ENCODE peak calls at places on chromosomes 5 and 9, in seven cellular contexts. One of them, this sample, is unnamed.

GRCh38 chr5:158711927-158712529 is 387.7 kb downstream of the EBF1 start:
- DNase-seq in body of pancreas: no peak
- DNase-seq in PC-9: no peak
- DNase-seq in A673: no peak
- DNase-seq in H1: no peak
- DNase-seq in uterus: no peak
- DNase-seq in fibroblast of lung: no peak
- DNase-seq in this sample: no peak

GRCh38 chr9:128838338-128838737 is 8.7 kb upstream of the SPOUT1 start:
- DNase-seq in body of pancreas: no peak
- DNase-seq in PC-9: no peak
- DNase-seq in A673: no peak
- DNase-seq in H1: no peak
- DNase-seq in uterus: no peak
- DNase-seq in fibroblast of lung: no peak
- DNase-seq in this sample: peak; percentile 17

GRCh38 chr9:90433398-90433890 is 209.2 kb downstream of the DIRAS2 start:
- DNase-seq in body of pancreas: peak; percentile 28
- DNase-seq in PC-9: peak; percentile 93
- DNase-seq in A673: peak; percentile 58
- DNase-seq in H1: peak; percentile 80
- DNase-seq in uterus: no peak
- DNase-seq in fibroblast of lung: peak; percentile 35
- DNase-seq in this sample: no peak

GRCh38 chr5:128446-128845 is 36.5 kb downstream of the PLEKHG4B start:
- DNase-seq in body of pancreas: no peak
- DNase-seq in PC-9: no peak
- DNase-seq in A673: no peak
- DNase-seq in H1: no peak
- DNase-seq in uterus: no peak
- DNase-seq in fibroblast of lung: peak; percentile 33
- DNase-seq in this sample: no peak

GRCh38 chr9:87711857-87712800 is 13.8 kb upstream of the CTSL start:
- DNase-seq in body of pancreas: no peak
- DNase-seq in PC-9: no peak
- DNase-seq in A673: peak; percentile 44
- DNase-seq in H1: no peak
- DNase-seq in uterus: no peak
- DNase-seq in fibroblast of lung: peak; percentile 76
- DNase-seq in this sample: no peak

GRCh38 chr5:159017787-159018186 is 81.9 kb downstream of the EBF1 start:
- DNase-seq in body of pancreas: no peak
- DNase-seq in PC-9: no peak
- DNase-seq in A673: peak; percentile 87
- DNase-seq in H1: no peak
- DNase-seq in uterus: peak; percentile 76
- DNase-seq in fibroblast of lung: peak; percentile 81
- DNase-seq in this sample: no peak

GRCh38 chr9:96852676-96853075 is 1.6 kb downstream of the ZNF782 start:
- DNase-seq in body of pancreas: no peak
- DNase-seq in PC-9: no peak
- DNase-seq in A673: no peak
- DNase-seq in H1: no peak
- DNase-seq in uterus: no peak
- DNase-seq in fibroblast of lung: peak; percentile 41
- DNase-seq in this sample: no peak

GRCh38 chr5:172114875-172115422 is 73.1 kb downstream of the STK10 start:
- DNase-seq in body of pancreas: peak; percentile 17
- DNase-seq in PC-9: no peak
- DNase-seq in A673: no peak
- DNase-seq in H1: no peak
- DNase-seq in uterus: no peak
- DNase-seq in fibroblast of lung: no peak
- DNase-seq in this sample: peak; percentile 46

GRCh38 chr9:116115731-116116353 is 37.7 kb upstream of the PAPPA start:
- DNase-seq in body of pancreas: no peak
- DNase-seq in PC-9: no peak
- DNase-seq in A673: no peak
- DNase-seq in H1: no peak
- DNase-seq in uterus: no peak
- DNase-seq in fibroblast of lung: peak; percentile 82
- DNase-seq in this sample: no peak

GRCh38 chr5:111537153-111538024 is 25.1 kb upstream of the STARD4 start:
- DNase-seq in body of pancreas: no peak
- DNase-seq in PC-9: no peak
- DNase-seq in A673: no peak
- DNase-seq in H1: no peak
- DNase-seq in uterus: no peak
- DNase-seq in fibroblast of lung: peak; percentile 18
- DNase-seq in this sample: no peak

GRCh38 chr9:38142201-38142600 is 73.2 kb upstream of the SHB start:
- DNase-seq in body of pancreas: no peak
- DNase-seq in PC-9: no peak
- DNase-seq in A673: no peak
- DNase-seq in H1: no peak
- DNase-seq in uterus: no peak
- DNase-seq in fibroblast of lung: peak; percentile 85
- DNase-seq in this sample: no peak

GRCh38 chr5:133091034-133091433 is 39.2 kb downstream of the HSPA4 start:
- DNase-seq in body of pancreas: no peak
- DNase-seq in PC-9: no peak
- DNase-seq in A673: no peak
- DNase-seq in H1: no peak
- DNase-seq in uterus: no peak
- DNase-seq in fibroblast of lung: no peak
- DNase-seq in this sample: no peak

GRCh38 chr9:136582977-136583735 is 37.3 kb upstream of the NOTCH1 start:
- DNase-seq in body of pancreas: no peak
- DNase-seq in PC-9: no peak
- DNase-seq in A673: no peak
- DNase-seq in H1: no peak
- DNase-seq in uterus: no peak
- DNase-seq in fibroblast of lung: no peak
- DNase-seq in this sample: peak; percentile 42

GRCh38 chr9:126933334-126933980 is 18.9 kb downstream of the RALGPS1 start:
- DNase-seq in body of pancreas: no peak
- DNase-seq in PC-9: no peak
- DNase-seq in A673: no peak
- DNase-seq in H1: no peak
- DNase-seq in uterus: no peak
- DNase-seq in fibroblast of lung: no peak
- DNase-seq in this sample: no peak

GRCh38 chr9:17219261-17219660 is 84.4 kb downstream of the CNTLN start:
- DNase-seq in body of pancreas: no peak
- DNase-seq in PC-9: no peak
- DNase-seq in A673: no peak
- DNase-seq in H1: no peak
- DNase-seq in uterus: no peak
- DNase-seq in fibroblast of lung: peak; percentile 3
- DNase-seq in this sample: no peak

GRCh38 chr9:113523421-113524141 is 60.1 kb downstream of the RGS3 start:
- DNase-seq in body of pancreas: no peak
- DNase-seq in PC-9: no peak
- DNase-seq in A673: no peak
- DNase-seq in H1: no peak
- DNase-seq in uterus: no peak
- DNase-seq in fibroblast of lung: peak; percentile 12
- DNase-seq in this sample: peak; percentile 70

GRCh38 chr9:117121331-117121730 is 293.5 kb downstream of the ASTN2 start:
- DNase-seq in body of pancreas: no peak
- DNase-seq in PC-9: no peak
- DNase-seq in A673: no peak
- DNase-seq in H1: no peak
- DNase-seq in uterus: no peak
- DNase-seq in fibroblast of lung: no peak
- DNase-seq in this sample: no peak

GRCh38 chr5:179783128-179783527 is 10.7 kb upstream of the LTC4S start:
- DNase-seq in body of pancreas: no peak
- DNase-seq in PC-9: no peak
- DNase-seq in A673: no peak
- DNase-seq in H1: no peak
- DNase-seq in uterus: no peak
- DNase-seq in fibroblast of lung: no peak
- DNase-seq in this sample: no peak
- H3K4me1 ChIP-seq in body of pancreas: no peaks in the 10 kb centered on the region
- H3K4me1 ChIP-seq in PC-9: no peaks in the 10 kb centered on the region
- H3K4me1 ChIP-seq in A673: no peaks in the 10 kb centered on the region
- H3K4me1 ChIP-seq in H1: no peaks in the 10 kb centered on the region
- H3K4me1 ChIP-seq in uterus: no peaks in the 10 kb centered on the region
- H3K4me1 ChIP-seq in fibroblast of lung: no peaks in the 10 kb centered on the region
- H3K4me1 ChIP-seq in this sample: no peaks in the 10 kb centered on the region

GRCh38 chr9:120860083-120860482 is 16.9 kb downstream of the PHF19 start:
- DNase-seq in body of pancreas: no peak
- DNase-seq in PC-9: no peak
- DNase-seq in A673: no peak
- DNase-seq in H1: no peak
- DNase-seq in uterus: no peak
- DNase-seq in fibroblast of lung: no peak
- DNase-seq in this sample: no peak
- H3K4me3 ChIP-seq in body of pancreas: no peak overlapping the region
- H3K4me3 ChIP-seq in PC-9: no peak overlapping the region
- H3K4me3 ChIP-seq in A673: no peak overlapping the region
- H3K4me3 ChIP-seq in H1: no peak overlapping the region
- H3K4me3 ChIP-seq in uterus: no peak overlapping the region
- H3K4me3 ChIP-seq in fibroblast of lung: no peak overlapping the region
- H3K4me3 ChIP-seq in this sample: no peak overlapping the region

DNA sequence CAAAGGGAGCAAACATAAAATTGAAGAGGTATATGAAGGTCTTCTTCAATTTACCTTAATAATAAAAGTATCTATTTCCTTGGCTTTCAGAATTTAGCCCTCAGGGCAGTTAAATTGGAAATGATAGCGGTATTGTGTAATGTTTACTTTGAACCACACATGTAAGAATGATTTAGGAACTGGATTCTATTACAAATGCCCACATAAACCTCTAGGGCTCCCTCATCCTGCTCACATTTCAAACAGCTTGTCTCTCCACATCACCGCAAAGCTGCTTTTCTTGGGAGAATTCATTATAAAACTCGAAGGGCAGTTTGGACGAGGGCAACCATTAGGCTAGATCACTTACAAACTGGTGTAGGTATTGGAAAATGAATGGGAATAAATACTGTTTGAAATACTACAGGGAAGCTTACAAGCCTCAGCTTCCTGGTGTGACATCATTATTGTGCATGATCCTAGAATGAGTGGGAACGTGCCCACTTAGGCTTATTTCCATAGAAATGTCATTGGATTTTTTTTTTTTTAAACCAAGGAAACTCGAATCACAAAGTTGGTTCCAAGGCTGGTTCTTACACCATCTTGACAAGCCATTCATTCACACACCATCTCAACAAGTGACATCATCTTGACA is 47.3 kb downstream of the MTRR start:
- DNase-seq in body of pancreas: no peak
- DNase-seq in PC-9: no peak
- DNase-seq in A673: no peak
- DNase-seq in H1: no peak
- DNase-seq in uterus: no peak
- DNase-seq in fibroblast of lung: peak; percentile 19
- DNase-seq in this sample: no peak
- TF ChIP-seq CTCF in body of pancreas: no peak
- TF ChIP-seq CTCF in PC-9: no peak
- TF ChIP-seq CTCF in A673: no peak
- TF ChIP-seq CTCF in H1: no peak
- TF ChIP-seq CTCF in uterus: no peak
- TF ChIP-seq CTCF in fibroblast of lung: no peak
- TF ChIP-seq CTCF in this sample: no peak

GRCh38 chr9:37004424-37004935 is 29.6 kb downstream of the PAX5 start:
- DNase-seq in body of pancreas: no peak
- DNase-seq in PC-9: no peak
- DNase-seq in A673: no peak
- DNase-seq in H1: no peak
- DNase-seq in uterus: no peak
- DNase-seq in fibroblast of lung: no peak
- DNase-seq in this sample: no peak

GRCh38 chr9:36999728-37000333 is 34.2 kb downstream of the PAX5 start:
- DNase-seq in body of pancreas: no peak
- DNase-seq in PC-9: no peak
- DNase-seq in A673: no peak
- DNase-seq in H1: no peak
- DNase-seq in uterus: no peak
- DNase-seq in fibroblast of lung: no peak
- DNase-seq in this sample: no peak

GRCh38 chr9:37002036-37002412 is 32.0 kb downstream of the PAX5 start:
- DNase-seq in body of pancreas: no peak
- DNase-seq in PC-9: no peak
- DNase-seq in A673: no peak
- DNase-seq in H1: no peak
- DNase-seq in uterus: no peak
- DNase-seq in fibroblast of lung: no peak
- DNase-seq in this sample: no peak

GRCh38 chr9:37002413-37003217 is 31.5 kb downstream of the PAX5 start:
- DNase-seq in body of pancreas: no peak
- DNase-seq in PC-9: no peak
- DNase-seq in A673: no peak
- DNase-seq in H1: no peak
- DNase-seq in uterus: no peak
- DNase-seq in fibroblast of lung: no peak
- DNase-seq in this sample: no peak

DNA sequence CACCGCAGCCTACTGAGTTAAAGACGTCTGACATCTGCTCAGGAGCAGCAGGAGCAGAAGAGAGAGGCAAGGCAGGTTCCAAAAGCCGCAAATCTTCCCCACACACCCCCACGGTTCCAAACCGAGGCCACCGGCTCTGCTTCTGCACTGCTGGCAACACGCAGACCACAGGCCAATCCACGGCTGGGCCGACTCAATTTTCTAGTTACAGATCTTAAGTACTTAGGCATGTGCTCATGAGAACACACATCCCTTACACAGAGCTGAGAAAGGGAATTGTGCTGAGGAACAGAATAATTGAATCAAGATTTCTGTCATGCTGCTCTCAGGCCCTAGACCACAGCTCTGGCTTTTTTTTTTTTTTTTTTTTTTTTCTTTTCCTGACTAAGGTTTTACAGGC is 32.6 kb downstream of the PAX5 start:
- DNase-seq in body of pancreas: no peak
- DNase-seq in PC-9: no peak
- DNase-seq in A673: peak; percentile 63
- DNase-seq in H1: no peak
- DNase-seq in uterus: no peak
- DNase-seq in fibroblast of lung: no peak
- DNase-seq in this sample: no peak
- H3K4me1 ChIP-seq in body of pancreas: peaks cover 7% of the 10 kb centered on the region
- H3K4me1 ChIP-seq in PC-9: no peaks in the 10 kb centered on the region
- H3K4me1 ChIP-seq in A673: peaks cover 22% of the 10 kb centered on the region
- H3K4me1 ChIP-seq in H1: peaks cover 3% of the 10 kb centered on the region
- H3K4me1 ChIP-seq in uterus: no peaks in the 10 kb centered on the region
- H3K4me1 ChIP-seq in fibroblast of lung: no peaks in the 10 kb centered on the region
- H3K4me1 ChIP-seq in this sample: no peaks in the 10 kb centered on the region

GRCh38 chr5:150129454-150129812 is 26.2 kb downstream of the PDGFRB start:
- DNase-seq in body of pancreas: no peak
- DNase-seq in PC-9: no peak
- DNase-seq in A673: no peak
- DNase-seq in H1: no peak
- DNase-seq in uterus: no peak
- DNase-seq in fibroblast of lung: no peak
- DNase-seq in this sample: no peak
- H3K4me3 ChIP-seq in body of pancreas: no peak overlapping the region
- H3K4me3 ChIP-seq in PC-9: no peak overlapping the region
- H3K4me3 ChIP-seq in A673: no peak overlapping the region
- H3K4me3 ChIP-seq in H1: no peak overlapping the region
- H3K4me3 ChIP-seq in uterus: no peak overlapping the region
- H3K4me3 ChIP-seq in fibroblast of lung: no peak overlapping the region
- H3K4me3 ChIP-seq in this sample: no peak overlapping the region

GRCh38 chr5:176388341-176389113 is at the start of the genes HIGD2A and NOP16:
- DNase-seq in body of pancreas: peak; percentile 99
- DNase-seq in PC-9: peak; percentile 95
- DNase-seq in A673: peak; percentile 98
- DNase-seq in H1: peak; percentile 96
- DNase-seq in uterus: peak; percentile 100
- DNase-seq in fibroblast of lung: peak; percentile 98
- DNase-seq in this sample: peak; percentile 100
- TF ChIP-seq CTCF in body of pancreas: peak; percentile 26
- TF ChIP-seq CTCF in PC-9: no peak
- TF ChIP-seq CTCF in A673: no peak
- TF ChIP-seq CTCF in H1: no peak
- TF ChIP-seq CTCF in uterus: peak; percentile 22
- TF ChIP-seq CTCF in fibroblast of lung: no peak
- TF ChIP-seq CTCF in this sample: peak; percentile 8